ENCODE peak calls at places on chromosomes 6 and 20, in ten cellular contexts. One of them, this sample, is unnamed.

GRCh38 chr6:1872649-1873131 is 263.0 kb downstream of the FOXC1 start:
- DNase-seq in C1 segment of cervical spinal cord: no peak
- DNase-seq in COR-L47: no peak
- DNase-seq in lung: no peak
- DNase-seq in KBM-7: no peak
- DNase-seq in hepatocyte: peak
- DNase-seq in nucleus accumbens: no peak
- DNase-seq in mesendoderm: peak
- DNase-seq in upper lobe of right lung: no peak
- DNase-seq in stimulated activated CD8-positive, alpha-beta memory T cell treated with anti-CD3 and anti-CD28 coated beads, Interleukin-4, amount 100 ng/mL, for 48 hours: no peak
- DNase-seq in this sample: no peak

GRCh38 chr6:118580585-118581419 is 32.7 kb downstream of the PLN start:
- DNase-seq in C1 segment of cervical spinal cord: no peak
- DNase-seq in COR-L47: no peak
- DNase-seq in lung: peak
- DNase-seq in KBM-7: peak
- DNase-seq in hepatocyte: peak
- DNase-seq in nucleus accumbens: peak
- DNase-seq in mesendoderm: peak
- DNase-seq in upper lobe of right lung: no peak
- DNase-seq in stimulated activated CD8-positive, alpha-beta memory T cell treated with anti-CD3 and anti-CD28 coated beads, Interleukin-4, amount 100 ng/mL, for 48 hours: no peak
- DNase-seq in this sample: no peak

GRCh38 chr20:41142914-41143313 is 5.6 kb downstream of the PLCG1 start:
- DNase-seq in C1 segment of cervical spinal cord: no peak
- DNase-seq in COR-L47: no peak
- DNase-seq in lung: no peak
- DNase-seq in KBM-7: peak
- DNase-seq in hepatocyte: no peak
- DNase-seq in nucleus accumbens: no peak
- DNase-seq in mesendoderm: no peak
- DNase-seq in upper lobe of right lung: peak
- DNase-seq in stimulated activated CD8-positive, alpha-beta memory T cell treated with anti-CD3 and anti-CD28 coated beads, Interleukin-4, amount 100 ng/mL, for 48 hours: no peak
- DNase-seq in this sample: no peak

GRCh38 chr6:102660288-102660687 is 1266.8 kb downstream of the GRIK2 start:
- DNase-seq in C1 segment of cervical spinal cord: no peak
- DNase-seq in COR-L47: no peak
- DNase-seq in lung: no peak
- DNase-seq in KBM-7: no peak
- DNase-seq in hepatocyte: peak
- DNase-seq in nucleus accumbens: no peak
- DNase-seq in mesendoderm: no peak
- DNase-seq in upper lobe of right lung: no peak
- DNase-seq in stimulated activated CD8-positive, alpha-beta memory T cell treated with anti-CD3 and anti-CD28 coated beads, Interleukin-4, amount 100 ng/mL, for 48 hours: no peak
- DNase-seq in this sample: no peak

GRCh38 chr20:44081888-44082287 is 105.1 kb downstream of the JPH2 start:
- DNase-seq in C1 segment of cervical spinal cord: no peak
- DNase-seq in COR-L47: no peak
- DNase-seq in lung: no peak
- DNase-seq in KBM-7: no peak
- DNase-seq in hepatocyte: no peak
- DNase-seq in nucleus accumbens: no peak
- DNase-seq in mesendoderm: no peak
- DNase-seq in upper lobe of right lung: no peak
- DNase-seq in stimulated activated CD8-positive, alpha-beta memory T cell treated with anti-CD3 and anti-CD28 coated beads, Interleukin-4, amount 100 ng/mL, for 48 hours: no peak
- DNase-seq in this sample: no peak

GRCh38 chr6:157813757-157814455 is 9.1 kb upstream of the SNX9 start:
- DNase-seq in C1 segment of cervical spinal cord: no peak
- DNase-seq in COR-L47: no peak
- DNase-seq in lung: no peak
- DNase-seq in KBM-7: no peak
- DNase-seq in hepatocyte: no peak
- DNase-seq in nucleus accumbens: no peak
- DNase-seq in mesendoderm: no peak
- DNase-seq in upper lobe of right lung: no peak
- DNase-seq in stimulated activated CD8-positive, alpha-beta memory T cell treated with anti-CD3 and anti-CD28 coated beads, Interleukin-4, amount 100 ng/mL, for 48 hours: no peak
- DNase-seq in this sample: no peak

GRCh38 chr20:40670251-40670650 is 18.8 kb downstream of the MAFB start:
- DNase-seq in C1 segment of cervical spinal cord: no peak
- DNase-seq in COR-L47: no peak
- DNase-seq in lung: no peak
- DNase-seq in KBM-7: no peak
- DNase-seq in hepatocyte: no peak
- DNase-seq in nucleus accumbens: no peak
- DNase-seq in mesendoderm: no peak
- DNase-seq in upper lobe of right lung: no peak
- DNase-seq in stimulated activated CD8-positive, alpha-beta memory T cell treated with anti-CD3 and anti-CD28 coated beads, Interleukin-4, amount 100 ng/mL, for 48 hours: no peak
- DNase-seq in this sample: no peak

GRCh38 chr6:26543953-26544352 is 5.8 kb downstream of the HMGN4 start:
- DNase-seq in C1 segment of cervical spinal cord: no peak
- DNase-seq in COR-L47: no peak
- DNase-seq in lung: no peak
- DNase-seq in KBM-7: peak
- DNase-seq in hepatocyte: no peak
- DNase-seq in nucleus accumbens: no peak
- DNase-seq in mesendoderm: no peak
- DNase-seq in upper lobe of right lung: no peak
- DNase-seq in stimulated activated CD8-positive, alpha-beta memory T cell treated with anti-CD3 and anti-CD28 coated beads, Interleukin-4, amount 100 ng/mL, for 48 hours: no peak
- DNase-seq in this sample: no peak

GRCh38 chr6:147423111-147423510 is 85.4 kb upstream of the SAMD5 start:
- DNase-seq in C1 segment of cervical spinal cord: no peak
- DNase-seq in COR-L47: no peak
- DNase-seq in lung: no peak
- DNase-seq in KBM-7: no peak
- DNase-seq in hepatocyte: no peak
- DNase-seq in nucleus accumbens: no peak
- DNase-seq in mesendoderm: no peak
- DNase-seq in upper lobe of right lung: no peak
- DNase-seq in stimulated activated CD8-positive, alpha-beta memory T cell treated with anti-CD3 and anti-CD28 coated beads, Interleukin-4, amount 100 ng/mL, for 48 hours: no peak
- DNase-seq in this sample: no peak

GRCh38 chr6:109455502-109456282 is at the start of gene MICAL1:
- DNase-seq in C1 segment of cervical spinal cord: peak
- DNase-seq in COR-L47: peak
- DNase-seq in lung: peak
- DNase-seq in KBM-7: peak
- DNase-seq in hepatocyte: peak
- DNase-seq in nucleus accumbens: peak
- DNase-seq in mesendoderm: peak
- DNase-seq in upper lobe of right lung: peak
- DNase-seq in stimulated activated CD8-positive, alpha-beta memory T cell treated with anti-CD3 and anti-CD28 coated beads, Interleukin-4, amount 100 ng/mL, for 48 hours: peak
- DNase-seq in this sample: peak

GRCh38 chr6:140572867-140573266 is 1198.4 kb upstream of the CITED2 start:
- DNase-seq in C1 segment of cervical spinal cord: no peak
- DNase-seq in COR-L47: no peak
- DNase-seq in lung: no peak
- DNase-seq in KBM-7: no peak
- DNase-seq in hepatocyte: no peak
- DNase-seq in nucleus accumbens: no peak
- DNase-seq in mesendoderm: no peak
- DNase-seq in upper lobe of right lung: no peak
- DNase-seq in stimulated activated CD8-positive, alpha-beta memory T cell treated with anti-CD3 and anti-CD28 coated beads, Interleukin-4, amount 100 ng/mL, for 48 hours: no peak
- DNase-seq in this sample: no peak

GRCh38 chr6:56699066-56699654 is 56.5 kb upstream of the DST start:
- DNase-seq in C1 segment of cervical spinal cord: no peak
- DNase-seq in COR-L47: peak
- DNase-seq in lung: no peak
- DNase-seq in KBM-7: peak
- DNase-seq in hepatocyte: no peak
- DNase-seq in nucleus accumbens: no peak
- DNase-seq in mesendoderm: no peak
- DNase-seq in upper lobe of right lung: no peak
- DNase-seq in stimulated activated CD8-positive, alpha-beta memory T cell treated with anti-CD3 and anti-CD28 coated beads, Interleukin-4, amount 100 ng/mL, for 48 hours: no peak
- DNase-seq in this sample: no peak

GRCh38 chr6:44072959-44073611 is 54.2 kb downstream of the MRPL14 start:
- DNase-seq in C1 segment of cervical spinal cord: no peak
- DNase-seq in COR-L47: no peak
- DNase-seq in lung: peak
- DNase-seq in KBM-7: peak
- DNase-seq in hepatocyte: peak
- DNase-seq in nucleus accumbens: no peak
- DNase-seq in mesendoderm: peak
- DNase-seq in upper lobe of right lung: peak
- DNase-seq in stimulated activated CD8-positive, alpha-beta memory T cell treated with anti-CD3 and anti-CD28 coated beads, Interleukin-4, amount 100 ng/mL, for 48 hours: peak
- DNase-seq in this sample: no peak

GRCh38 chr6:3748208-3748701 is 3.3 kb downstream of the PXDC1 start:
- DNase-seq in C1 segment of cervical spinal cord: no peak
- DNase-seq in COR-L47: peak
- DNase-seq in lung: peak
- DNase-seq in KBM-7: peak
- DNase-seq in hepatocyte: peak
- DNase-seq in nucleus accumbens: peak
- DNase-seq in mesendoderm: peak
- DNase-seq in upper lobe of right lung: no peak
- DNase-seq in stimulated activated CD8-positive, alpha-beta memory T cell treated with anti-CD3 and anti-CD28 coated beads, Interleukin-4, amount 100 ng/mL, for 48 hours: peak
- DNase-seq in this sample: no peak

GRCh38 chr6:86937219-86938079 is at the start of gene HTR1E:
- DNase-seq in C1 segment of cervical spinal cord: peak
- DNase-seq in COR-L47: peak
- DNase-seq in lung: peak
- DNase-seq in KBM-7: peak
- DNase-seq in hepatocyte: peak
- DNase-seq in nucleus accumbens: peak
- DNase-seq in mesendoderm: no peak
- DNase-seq in upper lobe of right lung: peak
- DNase-seq in stimulated activated CD8-positive, alpha-beta memory T cell treated with anti-CD3 and anti-CD28 coated beads, Interleukin-4, amount 100 ng/mL, for 48 hours: peak
- DNase-seq in this sample: no peak

GRCh38 chr20:12152996-12153395 is 235.3 kb downstream of the BTBD3 start:
- DNase-seq in C1 segment of cervical spinal cord: no peak
- DNase-seq in COR-L47: no peak
- DNase-seq in lung: no peak
- DNase-seq in KBM-7: no peak
- DNase-seq in hepatocyte: no peak
- DNase-seq in nucleus accumbens: no peak
- DNase-seq in mesendoderm: no peak
- DNase-seq in upper lobe of right lung: no peak
- DNase-seq in stimulated activated CD8-positive, alpha-beta memory T cell treated with anti-CD3 and anti-CD28 coated beads, Interleukin-4, amount 100 ng/mL, for 48 hours: no peak
- DNase-seq in this sample: no peak

GRCh38 chr6:80161438-80161837 is 55.0 kb downstream of the BCKDHB start:
- DNase-seq in C1 segment of cervical spinal cord: no peak
- DNase-seq in COR-L47: no peak
- DNase-seq in lung: no peak
- DNase-seq in KBM-7: no peak
- DNase-seq in hepatocyte: no peak
- DNase-seq in nucleus accumbens: no peak
- DNase-seq in mesendoderm: peak
- DNase-seq in upper lobe of right lung: no peak
- DNase-seq in stimulated activated CD8-positive, alpha-beta memory T cell treated with anti-CD3 and anti-CD28 coated beads, Interleukin-4, amount 100 ng/mL, for 48 hours: no peak
- DNase-seq in this sample: no peak

GRCh38 chr20:22795897-22796296 is 211.5 kb upstream of the FOXA2 start:
- DNase-seq in C1 segment of cervical spinal cord: no peak
- DNase-seq in COR-L47: no peak
- DNase-seq in lung: no peak
- DNase-seq in KBM-7: no peak
- DNase-seq in hepatocyte: peak
- DNase-seq in nucleus accumbens: no peak
- DNase-seq in mesendoderm: peak
- DNase-seq in upper lobe of right lung: no peak
- DNase-seq in stimulated activated CD8-positive, alpha-beta memory T cell treated with anti-CD3 and anti-CD28 coated beads, Interleukin-4, amount 100 ng/mL, for 48 hours: no peak
- DNase-seq in this sample: no peak

GRCh38 chr20:23096986-23097520 is 10.9 kb upstream of the CD93 start:
- DNase-seq in C1 segment of cervical spinal cord: no peak
- DNase-seq in COR-L47: no peak
- DNase-seq in lung: no peak
- DNase-seq in KBM-7: no peak
- DNase-seq in hepatocyte: no peak
- DNase-seq in nucleus accumbens: no peak
- DNase-seq in mesendoderm: no peak
- DNase-seq in upper lobe of right lung: no peak
- DNase-seq in stimulated activated CD8-positive, alpha-beta memory T cell treated with anti-CD3 and anti-CD28 coated beads, Interleukin-4, amount 100 ng/mL, for 48 hours: no peak
- DNase-seq in this sample: no peak

GRCh38 chr6:88869263-88870023 is 94.0 kb downstream of the RNGTT start:
- DNase-seq in C1 segment of cervical spinal cord: no peak
- DNase-seq in COR-L47: no peak
- DNase-seq in lung: no peak
- DNase-seq in KBM-7: no peak
- DNase-seq in hepatocyte: no peak
- DNase-seq in nucleus accumbens: no peak
- DNase-seq in mesendoderm: no peak
- DNase-seq in upper lobe of right lung: no peak
- DNase-seq in stimulated activated CD8-positive, alpha-beta memory T cell treated with anti-CD3 and anti-CD28 coated beads, Interleukin-4, amount 100 ng/mL, for 48 hours: no peak
- DNase-seq in this sample: no peak

GRCh38 chr6:154447929-154448328 is 62.6 kb downstream of the CNKSR3 start:
- DNase-seq in C1 segment of cervical spinal cord: no peak
- DNase-seq in COR-L47: no peak
- DNase-seq in lung: no peak
- DNase-seq in KBM-7: no peak
- DNase-seq in hepatocyte: peak
- DNase-seq in nucleus accumbens: no peak
- DNase-seq in mesendoderm: no peak
- DNase-seq in upper lobe of right lung: no peak
- DNase-seq in stimulated activated CD8-positive, alpha-beta memory T cell treated with anti-CD3 and anti-CD28 coated beads, Interleukin-4, amount 100 ng/mL, for 48 hours: no peak
- DNase-seq in this sample: no peak

GRCh38 chr6:156828280-156828703 is 51.1 kb downstream of the ARID1B start:
- DNase-seq in C1 segment of cervical spinal cord: no peak
- DNase-seq in COR-L47: no peak
- DNase-seq in lung: no peak
- DNase-seq in KBM-7: no peak
- DNase-seq in hepatocyte: peak
- DNase-seq in nucleus accumbens: no peak
- DNase-seq in mesendoderm: peak
- DNase-seq in upper lobe of right lung: no peak
- DNase-seq in stimulated activated CD8-positive, alpha-beta memory T cell treated with anti-CD3 and anti-CD28 coated beads, Interleukin-4, amount 100 ng/mL, for 48 hours: no peak
- DNase-seq in this sample: no peak

GRCh38 chr6:154319231-154319858 is 37.3 kb downstream of the IPCEF1 start:
- DNase-seq in C1 segment of cervical spinal cord: no peak
- DNase-seq in COR-L47: peak
- DNase-seq in lung: no peak
- DNase-seq in KBM-7: no peak
- DNase-seq in hepatocyte: peak
- DNase-seq in nucleus accumbens: no peak
- DNase-seq in mesendoderm: no peak
- DNase-seq in upper lobe of right lung: no peak
- DNase-seq in stimulated activated CD8-positive, alpha-beta memory T cell treated with anti-CD3 and anti-CD28 coated beads, Interleukin-4, amount 100 ng/mL, for 48 hours: no peak
- DNase-seq in this sample: no peak

GRCh38 chr6:99143108-99143828 is 195.5 kb upstream of the FBXL4 start:
- DNase-seq in C1 segment of cervical spinal cord: no peak
- DNase-seq in COR-L47: no peak
- DNase-seq in lung: no peak
- DNase-seq in KBM-7: no peak
- DNase-seq in hepatocyte: no peak
- DNase-seq in nucleus accumbens: no peak
- DNase-seq in mesendoderm: no peak
- DNase-seq in upper lobe of right lung: no peak
- DNase-seq in stimulated activated CD8-positive, alpha-beta memory T cell treated with anti-CD3 and anti-CD28 coated beads, Interleukin-4, amount 100 ng/mL, for 48 hours: no peak
- DNase-seq in this sample: no peak

GRCh38 chr6:111269401-111269970 is 182.2 kb downstream of the SLC16A10 start:
- DNase-seq in C1 segment of cervical spinal cord: no peak
- DNase-seq in COR-L47: no peak
- DNase-seq in lung: no peak
- DNase-seq in KBM-7: no peak
- DNase-seq in hepatocyte: no peak
- DNase-seq in nucleus accumbens: no peak
- DNase-seq in mesendoderm: no peak
- DNase-seq in upper lobe of right lung: no peak
- DNase-seq in stimulated activated CD8-positive, alpha-beta memory T cell treated with anti-CD3 and anti-CD28 coated beads, Interleukin-4, amount 100 ng/mL, for 48 hours: no peak
- DNase-seq in this sample: no peak

GRCh38 chr20:35561268-35561667 is 19.4 kb downstream of the ERGIC3 start:
- DNase-seq in C1 segment of cervical spinal cord: no peak
- DNase-seq in COR-L47: peak
- DNase-seq in lung: peak
- DNase-seq in KBM-7: peak
- DNase-seq in hepatocyte: peak
- DNase-seq in nucleus accumbens: peak
- DNase-seq in mesendoderm: peak
- DNase-seq in upper lobe of right lung: peak
- DNase-seq in stimulated activated CD8-positive, alpha-beta memory T cell treated with anti-CD3 and anti-CD28 coated beads, Interleukin-4, amount 100 ng/mL, for 48 hours: no peak
- DNase-seq in this sample: no peak

GRCh38 chr6:47169785-47170685 is 127.9 kb upstream of the ADGRF1 start:
- DNase-seq in C1 segment of cervical spinal cord: no peak
- DNase-seq in COR-L47: no peak
- DNase-seq in lung: no peak
- DNase-seq in KBM-7: no peak
- DNase-seq in hepatocyte: peak
- DNase-seq in nucleus accumbens: no peak
- DNase-seq in mesendoderm: no peak
- DNase-seq in upper lobe of right lung: no peak
- DNase-seq in stimulated activated CD8-positive, alpha-beta memory T cell treated with anti-CD3 and anti-CD28 coated beads, Interleukin-4, amount 100 ng/mL, for 48 hours: no peak
- DNase-seq in this sample: no peak

GRCh38 chr6:117195728-117196127 is 69.6 kb upstream of the VGLL2 start:
- DNase-seq in C1 segment of cervical spinal cord: no peak
- DNase-seq in COR-L47: no peak
- DNase-seq in lung: no peak
- DNase-seq in KBM-7: no peak
- DNase-seq in hepatocyte: no peak
- DNase-seq in nucleus accumbens: no peak
- DNase-seq in mesendoderm: peak
- DNase-seq in upper lobe of right lung: no peak
- DNase-seq in stimulated activated CD8-positive, alpha-beta memory T cell treated with anti-CD3 and anti-CD28 coated beads, Interleukin-4, amount 100 ng/mL, for 48 hours: no peak
- DNase-seq in this sample: no peak

This sample was measured in GM12878.